ENCODE peak calls at places on chromosomes 2 and 18, in nine cellular contexts. R is endothelial cell; O is effector CD8-positive, alpha-beta T cell; H is WTC11; S is Calu3; X is cardiac muscle cell; K is Caco-2; D is hepatocyte; Y is SJCRH30. U is an unnamed sample.
A peak's percentile ranks its signal among the peaks of the same experiment; 100 is the strongest.

GRCh38 chr2:20438334-20439192 is 8.3 kb upstream of the RHOB start:
- DNase-seq in R (no peak), O (no peak), H (no peak), S (peak; percentile 49), X (no peak), K (no peak), D (peak; percentile 52), Y (no peak), U (peak; percentile 64)

GRCh38 chr18:36890598-36890997 is 61.7 kb downstream of the KIAA1328 start:
- DNase-seq in R (no peak), O (no peak), H (no peak), S (no peak), X (no peak), K (no peak), D (no peak), Y (no peak), U (no peak)

GRCh38 chr2:95345415-95346235 is 48.5 kb downstream of the KCNIP3 start:
- DNase-seq in R (peak; percentile 92), O (no peak), H (peak; percentile 89), S (peak; percentile 93), X (peak; percentile 88), K (peak; percentile 89), D (peak; percentile 90), Y (peak; percentile 70), U (peak; percentile 75)

GRCh38 chr18:71682591-71682990 is 861.6 kb downstream of the CBLN2 start:
- DNase-seq in R (no peak), O (no peak), H (no peak), S (no peak), X (no peak), K (no peak), D (no peak), Y (no peak), U (no peak)

GRCh38 chr2:52054824-52055223 is 1022.9 kb upstream of the NRXN1 start:
- DNase-seq in R (no peak), O (no peak), H (no peak), S (no peak), X (no peak), K (no peak), D (no peak), Y (no peak), U (no peak)

GRCh38 chr18:56245856-56246575 is 392.4 kb downstream of the TXNL1 start:
- DNase-seq in R (no peak), O (no peak), H (no peak), S (no peak), X (no peak), K (no peak), D (no peak), Y (peak; percentile 17), U (no peak)

GRCh38 chr2:223815186-223815883 is 22.0 kb downstream of the AP1S3 start:
- DNase-seq in R (no peak), O (no peak), H (no peak), S (peak; percentile 73), X (no peak), K (no peak), D (peak; percentile 28), Y (no peak), U (peak; percentile 92)

GRCh38 chr2:175621847-175622246 is 380.2 kb downstream of the LNPK start:
- DNase-seq in R (no peak), O (no peak), H (no peak), S (no peak), X (no peak), K (no peak), D (no peak), Y (peak; percentile 3), U (no peak)

GRCh38 chr2:120915670-120916069 is 180.0 kb downstream of the GLI2 start:
- DNase-seq in R (no peak), O (no peak), H (no peak), S (no peak), X (no peak), K (no peak), D (no peak), Y (peak; percentile 88), U (no peak)